ENCODE peak calls at places on chromosome 6, in six cellular contexts. One of them, this sample, is unnamed.
A peak's percentile ranks its signal among the peaks of the same experiment; 100 is the strongest.

GRCh38 chr6:109059591-109060021 is 35.0 kb downstream of the SESN1 start:
- DNase-seq in H9: no peak
- DNase-seq in HCT116: no peak
- DNase-seq in endodermal cell: no peak
- DNase-seq in psoas muscle: no peak
- DNase-seq in adipocyte: peak; percentile 60
- DNase-seq in this sample: no peak

GRCh38 chr6:71250050-71250689 is 38.4 kb upstream of the OGFRL1 start:
- DNase-seq in HCT116: no peak
- DNase-seq in H9: no peak
- DNase-seq in endodermal cell: no peak
- DNase-seq in psoas muscle: no peak
- DNase-seq in adipocyte: peak; percentile 89
- DNase-seq in this sample: no peak

GRCh38 chr6:105320766-105321165 is 82.1 kb downstream of the PREP start:
- DNase-seq in endodermal cell: no peak
- DNase-seq in psoas muscle: no peak
- DNase-seq in HCT116: no peak
- DNase-seq in adipocyte: no peak
- DNase-seq in H9: no peak
- DNase-seq in this sample: no peak

GRCh38 chr6:36370638-36371037 is 16.8 kb downstream of the ETV7 start:
- DNase-seq in HCT116: no peak
- DNase-seq in H9: no peak
- DNase-seq in endodermal cell: no peak
- DNase-seq in psoas muscle: no peak
- DNase-seq in adipocyte: no peak
- DNase-seq in this sample: no peak

GRCh38 chr6:85684125-85684808 is 41.6 kb upstream of the SYNCRIP start:
- DNase-seq in psoas muscle: no peak
- DNase-seq in HCT116: no peak
- DNase-seq in H9: no peak
- DNase-seq in endodermal cell: no peak
- DNase-seq in adipocyte: no peak
- DNase-seq in this sample: no peak

GRCh38 chr6:72622094-72622540 is 253 bp downstream of the KCNQ5 start:
- DNase-seq in H9: peak; percentile 69
- DNase-seq in adipocyte: peak; percentile 82
- DNase-seq in HCT116: no peak
- DNase-seq in endodermal cell: peak; percentile 87
- DNase-seq in psoas muscle: peak; percentile 84
- DNase-seq in this sample: peak; percentile 68

GRCh38 chr6:149859368-149859767 is 4.8 kb downstream of the LRP11 start:
- DNase-seq in HCT116: no peak
- DNase-seq in endodermal cell: no peak
- DNase-seq in psoas muscle: no peak
- DNase-seq in H9: no peak
- DNase-seq in adipocyte: peak; percentile 78
- DNase-seq in this sample: no peak

GRCh38 chr6:108947114-108947854 is 99.1 kb downstream of the ARMC2 start:
- DNase-seq in HCT116: no peak
- DNase-seq in H9: no peak
- DNase-seq in psoas muscle: no peak
- DNase-seq in adipocyte: peak; percentile 88
- DNase-seq in endodermal cell: no peak
- DNase-seq in this sample: no peak

GRCh38 chr6:4460595-4461475 is 315.4 kb upstream of the CDYL start:
- DNase-seq in endodermal cell: peak; percentile 52
- DNase-seq in H9: no peak
- DNase-seq in adipocyte: peak; percentile 48
- DNase-seq in HCT116: no peak
- DNase-seq in psoas muscle: peak; percentile 91
- DNase-seq in this sample: no peak

GRCh38 chr6:94163877-94164276 is 744.5 kb upstream of the EPHA7 start:
- DNase-seq in adipocyte: no peak
- DNase-seq in H9: no peak
- DNase-seq in endodermal cell: no peak
- DNase-seq in psoas muscle: no peak
- DNase-seq in HCT116: no peak
- DNase-seq in this sample: no peak

GRCh38 chr6:130223508-130223907 is 757 bp upstream of the SAMD3 start:
- DNase-seq in adipocyte: no peak
- DNase-seq in HCT116: no peak
- DNase-seq in psoas muscle: no peak
- DNase-seq in endodermal cell: no peak
- DNase-seq in H9: no peak
- DNase-seq in this sample: no peak

GRCh38 chr6:97401533-97401932 is 118.5 kb upstream of the MMS22L start:
- DNase-seq in H9: no peak
- DNase-seq in endodermal cell: no peak
- DNase-seq in psoas muscle: no peak
- DNase-seq in HCT116: no peak
- DNase-seq in adipocyte: no peak
- DNase-seq in this sample: no peak

GRCh38 chr6:125784365-125784764 is 6.4 kb upstream of the NCOA7 start:
- DNase-seq in HCT116: no peak
- DNase-seq in adipocyte: peak; percentile 71
- DNase-seq in H9: no peak
- DNase-seq in psoas muscle: no peak
- DNase-seq in endodermal cell: no peak
- DNase-seq in this sample: no peak

GRCh38 chr6:89323461-89324098 is 8.5 kb upstream of the GABRR2 start:
- DNase-seq in psoas muscle: no peak
- DNase-seq in H9: no peak
- DNase-seq in endodermal cell: no peak
- DNase-seq in HCT116: no peak
- DNase-seq in adipocyte: no peak
- DNase-seq in this sample: no peak

GRCh38 chr6:12066297-12066696 is 54.2 kb downstream of the HIVEP1 start:
- DNase-seq in H9: no peak
- DNase-seq in psoas muscle: no peak
- DNase-seq in HCT116: no peak
- DNase-seq in adipocyte: peak; percentile 22
- DNase-seq in endodermal cell: no peak
- DNase-seq in this sample: no peak

GRCh38 chr6:55293116-55293515 is 34.2 kb upstream of the GFRAL start:
- DNase-seq in adipocyte: peak; percentile 43
- DNase-seq in HCT116: peak; percentile 18
- DNase-seq in endodermal cell: no peak
- DNase-seq in psoas muscle: no peak
- DNase-seq in H9: no peak
- DNase-seq in this sample: no peak

GRCh38 chr6:56399672-56400263 is 152.4 kb upstream of the COL21A1 start:
- DNase-seq in H9: no peak
- DNase-seq in adipocyte: no peak
- DNase-seq in psoas muscle: no peak
- DNase-seq in endodermal cell: no peak
- DNase-seq in HCT116: no peak
- DNase-seq in this sample: no peak

GRCh38 chr6:36116066-36116465 is 14.2 kb upstream of the MAPK13 start:
- DNase-seq in H9: no peak
- DNase-seq in adipocyte: no peak
- DNase-seq in HCT116: no peak
- DNase-seq in psoas muscle: no peak
- DNase-seq in endodermal cell: no peak
- DNase-seq in this sample: no peak

GRCh38 chr6:4577406-4577805 is 198.8 kb upstream of the CDYL start:
- DNase-seq in HCT116: no peak
- DNase-seq in adipocyte: peak; percentile 97
- DNase-seq in psoas muscle: no peak
- DNase-seq in H9: no peak
- DNase-seq in endodermal cell: no peak
- DNase-seq in this sample: no peak

GRCh38 chr6:170069611-170070010 is 221.3 kb downstream of the DLL1 start:
- DNase-seq in endodermal cell: peak; percentile 7
- DNase-seq in HCT116: no peak
- DNase-seq in adipocyte: no peak
- DNase-seq in psoas muscle: no peak
- DNase-seq in H9: no peak
- DNase-seq in this sample: no peak

GRCh38 chr6:57255451-57256181 is 33.5 kb upstream of the RAB23 start:
- DNase-seq in HCT116: no peak
- DNase-seq in endodermal cell: no peak
- DNase-seq in psoas muscle: no peak
- DNase-seq in H9: no peak
- DNase-seq in adipocyte: no peak
- DNase-seq in this sample: no peak

GRCh38 chr6:119109654-119110325 is 31.3 kb upstream of the FAM184A start:
- DNase-seq in psoas muscle: no peak
- DNase-seq in endodermal cell: no peak
- DNase-seq in HCT116: no peak
- DNase-seq in adipocyte: no peak
- DNase-seq in H9: no peak
- DNase-seq in this sample: no peak

GRCh38 chr6:168080397-168081077 is 1.5 kb upstream of the FRMD1 start:
- DNase-seq in HCT116: no peak
- DNase-seq in adipocyte: no peak
- DNase-seq in psoas muscle: no peak
- DNase-seq in H9: no peak
- DNase-seq in endodermal cell: no peak
- DNase-seq in this sample: no peak

GRCh38 chr6:74657033-74657432 is 548.8 kb downstream of the COL12A1 start:
- DNase-seq in psoas muscle: no peak
- DNase-seq in endodermal cell: no peak
- DNase-seq in adipocyte: peak; percentile 29
- DNase-seq in H9: no peak
- DNase-seq in HCT116: no peak
- DNase-seq in this sample: no peak

GRCh38 chr6:34457747-34458462 is 8.0 kb upstream of the PACSIN1 start:
- DNase-seq in H9: peak; percentile 77
- DNase-seq in HCT116: no peak
- DNase-seq in adipocyte: no peak
- DNase-seq in endodermal cell: peak; percentile 87
- DNase-seq in psoas muscle: no peak
- DNase-seq in this sample: no peak

GRCh38 chr6:155252581-155252980 is 11.2 kb upstream of the CLDN20 start:
- DNase-seq in HCT116: no peak
- DNase-seq in endodermal cell: peak; percentile 45
- DNase-seq in psoas muscle: no peak
- DNase-seq in H9: no peak
- DNase-seq in adipocyte: no peak
- DNase-seq in this sample: no peak

GRCh38 chr6:107741191-107741680 is 82.9 kb downstream of the SCML4 start:
- DNase-seq in psoas muscle: no peak
- DNase-seq in adipocyte: peak; percentile 2
- DNase-seq in H9: no peak
- DNase-seq in endodermal cell: no peak
- DNase-seq in HCT116: no peak
- DNase-seq in this sample: no peak
- H3K4me1 ChIP-seq in psoas muscle: no peaks in the 10 kb centered on the region
- H3K4me1 ChIP-seq in adipocyte: peaks cover 6% of the 10 kb centered on the region
- H3K4me1 ChIP-seq in H9: peaks cover 6% of the 10 kb centered on the region
- H3K4me1 ChIP-seq in endodermal cell: no peaks in the 10 kb centered on the region
- H3K4me1 ChIP-seq in HCT116: no peaks in the 10 kb centered on the region
- H3K4me1 ChIP-seq in this sample: no peaks in the 10 kb centered on the region

DNA sequence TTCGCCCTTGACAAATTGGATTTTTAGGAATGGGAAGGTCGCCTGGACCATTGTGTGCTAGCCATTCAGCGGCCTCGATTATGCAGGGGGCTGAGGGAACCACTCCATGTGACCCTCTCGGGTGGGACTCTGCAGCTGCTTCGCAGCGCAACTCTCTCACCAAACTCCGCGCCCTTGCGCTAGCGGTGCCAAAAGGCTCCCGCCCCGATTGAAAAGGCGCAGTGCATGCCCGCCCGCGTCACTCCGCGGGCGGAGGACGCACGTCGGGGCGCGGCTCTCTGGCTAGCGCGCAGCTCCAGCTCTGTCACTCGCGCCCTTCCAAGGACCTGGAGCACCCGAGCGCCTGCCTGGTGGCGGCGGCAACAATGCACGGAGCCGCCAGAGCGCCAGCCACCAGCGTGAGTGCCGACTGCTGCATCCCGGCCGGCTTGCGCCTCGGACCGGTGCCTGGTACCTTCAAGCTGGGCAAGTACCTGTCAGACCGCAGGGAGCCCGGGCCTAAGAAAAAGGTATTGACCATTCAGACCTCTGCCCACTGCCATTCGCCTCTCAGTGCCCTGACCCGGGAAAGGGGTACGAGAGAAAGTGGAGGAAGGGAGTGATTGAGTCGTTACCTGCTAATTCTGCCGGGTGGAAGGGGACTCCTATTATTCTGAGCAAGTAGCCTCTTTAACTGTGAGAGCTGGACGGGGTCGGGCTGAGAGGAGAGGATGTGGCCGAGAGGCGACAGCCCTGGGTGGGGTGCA is at the start of gene PRDM13:
- DNase-seq in HCT116: no peak
- DNase-seq in adipocyte: no peak
- DNase-seq in endodermal cell: peak; percentile 82
- DNase-seq in H9: peak; percentile 59
- DNase-seq in psoas muscle: no peak
- DNase-seq in this sample: no peak
- H3K27me3 ChIP-seq in HCT116: no peaks in the 10 kb centered on the region
- H3K27me3 ChIP-seq in adipocyte: peaks cover 99% of the 10 kb centered on the region
- H3K27me3 ChIP-seq in endodermal cell: peaks cover 100% of the 10 kb centered on the region
- H3K27me3 ChIP-seq in H9: peaks cover 96% of the 10 kb centered on the region
- H3K27me3 ChIP-seq in psoas muscle: peaks cover 100% of the 10 kb centered on the region
- H3K27me3 ChIP-seq in this sample: peaks cover 100% of the 10 kb centered on the region

GRCh38 chr6:90462102-90462501 is 124.8 kb downstream of the MAP3K7 start:
- DNase-seq in H9: no peak
- DNase-seq in adipocyte: no peak
- DNase-seq in psoas muscle: no peak
- DNase-seq in endodermal cell: no peak
- DNase-seq in HCT116: no peak
- DNase-seq in this sample: no peak
- H3K4me1 ChIP-seq in H9: no peaks in the 10 kb centered on the region
- H3K4me1 ChIP-seq in adipocyte: peaks cover 9% of the 10 kb centered on the region
- H3K4me1 ChIP-seq in psoas muscle: no peaks in the 10 kb centered on the region
- H3K4me1 ChIP-seq in endodermal cell: peaks cover 4% of the 10 kb centered on the region
- H3K4me1 ChIP-seq in HCT116: no peaks in the 10 kb centered on the region
- H3K4me1 ChIP-seq in this sample: no peaks in the 10 kb centered on the region

GRCh38 chr6:26743157-26743821 is 83.7 kb upstream of the ZNF322 start:
- DNase-seq in psoas muscle: no peak
- DNase-seq in H9: peak; percentile 79
- DNase-seq in endodermal cell: peak; percentile 88
- DNase-seq in HCT116: peak; percentile 76
- DNase-seq in adipocyte: peak; percentile 51
- DNase-seq in this sample: no peak

GRCh38 chr6:26739811-26740210 is 80.3 kb upstream of the ZNF322 start:
- DNase-seq in psoas muscle: no peak
- DNase-seq in adipocyte: no peak
- DNase-seq in endodermal cell: peak; percentile 15
- DNase-seq in H9: no peak
- DNase-seq in HCT116: no peak
- DNase-seq in this sample: no peak

GRCh38 chr6:26743941-26744699 is 84.6 kb upstream of the ZNF322 start:
- DNase-seq in psoas muscle: no peak
- DNase-seq in endodermal cell: peak; percentile 68
- DNase-seq in HCT116: no peak
- DNase-seq in adipocyte: peak; percentile 34
- DNase-seq in H9: peak; percentile 39
- DNase-seq in this sample: no peak
- H3K27me3 ChIP-seq in psoas muscle: peaks cover 42% of the 10 kb centered on the region
- H3K27me3 ChIP-seq in endodermal cell: peaks cover 16% of the 10 kb centered on the region
- H3K27me3 ChIP-seq in HCT116: no peaks in the 10 kb centered on the region
- H3K27me3 ChIP-seq in adipocyte: peaks cover 9% of the 10 kb centered on the region
- H3K27me3 ChIP-seq in H9: no peaks in the 10 kb centered on the region
- H3K27me3 ChIP-seq in this sample: peaks cover 28% of the 10 kb centered on the region

GRCh38 chr6:43090557-43090952 is 14.4 kb downstream of the PTK7 start:
- DNase-seq in HCT116: no peak
- DNase-seq in endodermal cell: peak; percentile 78
- DNase-seq in H9: peak; percentile 65
- DNase-seq in adipocyte: peak; percentile 58
- DNase-seq in psoas muscle: no peak
- DNase-seq in this sample: no peak
- H3K4me1 ChIP-seq in HCT116: peaks cover 75% of the 10 kb centered on the region
- H3K4me1 ChIP-seq in endodermal cell: peaks cover 13% of the 10 kb centered on the region
- H3K4me1 ChIP-seq in H9: peaks cover 26% of the 10 kb centered on the region
- H3K4me1 ChIP-seq in adipocyte: peaks cover 15% of the 10 kb centered on the region
- H3K4me1 ChIP-seq in psoas muscle: peaks cover 4% of the 10 kb centered on the region
- H3K4me1 ChIP-seq in this sample: peaks cover 43% of the 10 kb centered on the region

GRCh38 chr6:42047220-42047590 is 3.1 kb upstream of the TAF8 start:
- DNase-seq in endodermal cell: no peak
- DNase-seq in psoas muscle: no peak
- DNase-seq in H9: no peak
- DNase-seq in adipocyte: peak; percentile 12
- DNase-seq in HCT116: no peak
- DNase-seq in this sample: no peak
- H3K27me3 ChIP-seq in endodermal cell: peaks cover 72% of the 10 kb centered on the region
- H3K27me3 ChIP-seq in psoas muscle: peaks cover 19% of the 10 kb centered on the region
- H3K27me3 ChIP-seq in H9: peaks cover 46% of the 10 kb centered on the region
- H3K27me3 ChIP-seq in adipocyte: no peaks in the 10 kb centered on the region
- H3K27me3 ChIP-seq in HCT116: no peaks in the 10 kb centered on the region
- H3K27me3 ChIP-seq in this sample: no peaks in the 10 kb centered on the region